ENCODE peak calls at places on chromosome 12, in ten cellular contexts. H is uterus, V is IMR-90, U is body of pancreas, X is breast epithelium, Y is upper lobe of left lung, R is GM12878, S is endothelial cell of umbilical vein, Z is stomach, I is A549. Q is an unnamed sample.

GRCh38 chr12:119710941-119711551 is 43.1 kb downstream of the PRKAB1 start:
- DNase-seq in H (no peak), V (no peak), U (no peak), X (no peak), Y (no peak), R (no peak), S (no peak), Z (no peak), I (no peak), Q (no peak)

GRCh38 chr12:26319511-26319910 is 124.1 kb downstream of the SSPN start:
- DNase-seq in H (peak; percentile 77), V (peak; percentile 94), U (peak; percentile 42), X (peak; percentile 63), Y (no peak), R (no peak), S (no peak), Z (no peak), I (no peak), Q (peak; percentile 34)

GRCh38 chr12:120757949-120758348 is 32.3 kb downstream of the ACADS start:
- DNase-seq in H (no peak), V (no peak), U (no peak), X (no peak), Y (no peak), R (no peak), S (no peak), Z (no peak), I (no peak), Q (no peak)

GRCh38 chr12:915090-915489 is 34.4 kb downstream of the RAD52 start:
- DNase-seq in H (no peak), V (no peak), U (no peak), X (no peak), Y (no peak), R (no peak), S (peak; percentile 51), Z (no peak), I (no peak), Q (no peak)

GRCh38 chr12:79288946-79289345 is 401.8 kb downstream of the PAWR start:
- DNase-seq in H (no peak), V (no peak), U (no peak), X (no peak), Y (no peak), R (no peak), S (no peak), Z (no peak), I (no peak), Q (no peak)

GRCh38 chr12:124520258-124520657 is 47.2 kb downstream of the NCOR2 start:
- DNase-seq in H (peak; percentile 48), V (peak; percentile 29), U (peak; percentile 92), X (peak; percentile 86), Y (no peak), R (no peak), S (peak; percentile 87), Z (peak; percentile 86), I (peak; percentile 49), Q (peak; percentile 79)

GRCh38 chr12:24544368-24544767 is 404.5 kb downstream of the BCAT1 start:
- DNase-seq in H (no peak), V (peak; percentile 37), U (no peak), X (no peak), Y (no peak), R (no peak), S (no peak), Z (no peak), I (no peak), Q (no peak)

GRCh38 chr12:122862872-122863701 is 27.8 kb downstream of the HIP1R start:
- DNase-seq in H (no peak), V (no peak), U (peak; percentile 41), X (peak; percentile 85), Y (no peak), R (no peak), S (no peak), Z (peak; percentile 77), I (no peak), Q (no peak)

GRCh38 chr12:130446846-130447654 is 109.4 kb downstream of the PIWIL1 start:
- DNase-seq in H (no peak), V (no peak), U (no peak), X (no peak), Y (peak; percentile 61), R (no peak), S (no peak), Z (no peak), I (no peak), Q (no peak)

GRCh38 chr12:130441771-130442760 is 104.4 kb downstream of the PIWIL1 start:
- DNase-seq in H (no peak), V (no peak), U (no peak), X (no peak), Y (peak; percentile 73), R (no peak), S (no peak), Z (no peak), I (no peak), Q (no peak)

GRCh38 chr12:130447655-130447965 is 109.9 kb downstream of the PIWIL1 start:
- DNase-seq in H (no peak), V (no peak), U (no peak), X (no peak), Y (peak; percentile 62), R (no peak), S (no peak), Z (no peak), I (no peak), Q (no peak)

GRCh38 chr12:130444081-130444480 is 106.4 kb downstream of the PIWIL1 start:
- DNase-seq in H (no peak), V (no peak), U (no peak), X (no peak), Y (no peak), R (no peak), S (no peak), Z (no peak), I (no peak), Q (no peak)

DNA sequence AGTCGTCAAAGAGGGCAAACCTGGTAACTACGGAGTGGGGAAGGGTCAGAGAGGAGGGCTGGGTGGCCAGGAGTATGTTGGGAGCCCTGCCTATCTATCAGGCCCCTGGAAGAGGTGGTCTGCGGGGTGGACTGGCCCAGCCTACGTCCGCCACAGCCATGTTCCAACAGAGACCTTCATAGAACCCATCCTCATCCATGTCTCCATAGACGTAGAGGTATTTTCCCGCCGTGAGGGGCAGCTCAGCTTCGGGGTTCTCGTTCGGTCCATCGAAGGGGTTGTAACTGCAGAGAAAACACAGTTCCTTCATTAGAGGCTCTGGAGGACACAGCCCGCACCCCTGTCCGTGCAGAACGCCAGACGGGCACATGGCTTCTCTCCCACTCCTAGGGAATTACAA is 107.3 kb downstream of the PIWIL1 start:
- DNase-seq in H (no peak), V (no peak), U (no peak), X (no peak), Y (no peak), R (no peak), S (no peak), Z (no peak), I (no peak), Q (no peak)
- H3K9me3 ChIP-seq in H (no peaks in the 10 kb centered on the region), V (peaks cover 63% of the 10 kb centered on the region), U (no peaks in the 10 kb centered on the region), X (peaks cover 4% of the 10 kb centered on the region), Y (no peaks in the 10 kb centered on the region), R (no peaks in the 10 kb centered on the region), S (peaks cover 14% of the 10 kb centered on the region), Z (no peaks in the 10 kb centered on the region), I (no peaks in the 10 kb centered on the region), Q (no peaks in the 10 kb centered on the region)

GRCh38 chr12:15634010-15634676 is 155.0 kb downstream of the EPS8 start:
- DNase-seq in H (no peak), V (peak; percentile 70), U (no peak), X (no peak), Y (no peak), R (no peak), S (peak; percentile 53), Z (no peak), I (no peak), Q (no peak)

GRCh38 chr12:15632708-15633107 is 156.5 kb downstream of the EPS8 start:
- DNase-seq in H (no peak), V (no peak), U (no peak), X (no peak), Y (no peak), R (no peak), S (no peak), Z (no peak), I (no peak), Q (no peak)

GRCh38 chr12:15636060-15636890 is 152.9 kb downstream of the EPS8 start:
- DNase-seq in H (no peak), V (no peak), U (no peak), X (no peak), Y (no peak), R (no peak), S (peak; percentile 48), Z (no peak), I (no peak), Q (no peak)

GRCh38 chr12:15633201-15633600 is 156.0 kb downstream of the EPS8 start:
- DNase-seq in H (no peak), V (no peak), U (no peak), X (no peak), Y (no peak), R (no peak), S (peak; percentile 17), Z (no peak), I (no peak), Q (no peak)

GRCh38 chr12:15638231-15638630 is 151.0 kb downstream of the EPS8 start:
- DNase-seq in H (no peak), V (no peak), U (no peak), X (no peak), Y (no peak), R (no peak), S (no peak), Z (no peak), I (no peak), Q (no peak)
- TF ChIP-seq CTCF in H (no peak), V (no peak), U (no peak), X (no peak), Y (no peak), R (no peak), S (no peak), Z (no peak), I (no peak), Q (no peak)

GRCh38 chr12:96347130-96347699 is 53.0 kb downstream of the CDK17 start:
- DNase-seq in H (no peak), V (no peak), U (no peak), X (no peak), Y (no peak), R (no peak), S (no peak), Z (no peak), I (no peak), Q (no peak)

GRCh38 chr12:96344124-96344695 is 56.0 kb downstream of the CDK17 start:
- DNase-seq in H (no peak), V (no peak), U (no peak), X (no peak), Y (no peak), R (no peak), S (no peak), Z (no peak), I (no peak), Q (no peak)

GRCh38 chr12:96338852-96339478 is 61.3 kb downstream of the CDK17 start:
- DNase-seq in H (no peak), V (no peak), U (no peak), X (no peak), Y (no peak), R (no peak), S (peak; percentile 61), Z (no peak), I (no peak), Q (no peak)

GRCh38 chr12:96343347-96343954 is 56.8 kb downstream of the CDK17 start:
- DNase-seq in H (no peak), V (peak; percentile 22), U (no peak), X (no peak), Y (no peak), R (peak; percentile 79), S (no peak), Z (no peak), I (no peak), Q (no peak)
- TF ChIP-seq POLR2A in H (no peak), V (no peak), U (no peak), X (no peak), Y (no peak), R (no peak), S (no peak), Z (no peak), I (no peak), Q (no peak)

GRCh38 chr12:32419520-32419960 is 20.2 kb downstream of the FGD4 start:
- DNase-seq in H (no peak), V (peak; percentile 11), U (no peak), X (no peak), Y (no peak), R (no peak), S (no peak), Z (no peak), I (no peak), Q (no peak)
- H3K9me3 ChIP-seq in H (no peaks in the 10 kb centered on the region), V (no peaks in the 10 kb centered on the region), U (no peaks in the 10 kb centered on the region), X (no peaks in the 10 kb centered on the region), Y (no peaks in the 10 kb centered on the region), R (no peaks in the 10 kb centered on the region), S (no peaks in the 10 kb centered on the region), Z (no peaks in the 10 kb centered on the region), I (peaks cover 5% of the 10 kb centered on the region), Q (no peaks in the 10 kb centered on the region)